ENCODE peak calls at places on chromosomes 5 and 9, in four cellular contexts. J, H, C and B are unnamed samples.
A peak's percentile ranks its signal among the peaks of the same experiment; 100 is the strongest.

GRCh38 chr9:83596899-83597504 is 25.9 kb upstream of the IDNK start:
- DNase-seq in J (peak; percentile 63), H (peak; percentile 21), C (no peak), B (no peak)

GRCh38 chr9:14415947-14416346 is 102.0 kb upstream of the NFIB start:
- DNase-seq in J (no peak), H (peak; percentile 44), C (no peak), B (no peak)

GRCh38 chr9:128702949-128703615 is 779 bp downstream of the PKN3 start:
- DNase-seq in J (peak; percentile 56), H (peak; percentile 21), C (no peak), B (no peak)

GRCh38 chr5:179368806-179369529 is 23.7 kb upstream of the ADAMTS2 start:
- DNase-seq in J (peak; percentile 15), H (no peak), C (no peak), B (no peak)

GRCh38 chr9:23581936-23582335 is 244.1 kb downstream of the ELAVL2 start:
- DNase-seq in J (no peak), H (peak; percentile 11), C (no peak), B (no peak)

GRCh38 chr9:124032247-124032646 is 20.7 kb downstream of the LHX2 start:
- DNase-seq in J (no peak), H (no peak), C (no peak), B (no peak)

GRCh38 chr9:7368410-7369292 is 430.9 kb downstream of the DMAC1 start:
- DNase-seq in J (no peak), H (peak; percentile 55), C (no peak), B (peak; percentile 21)

GRCh38 chr5:128199104-128199503 is 115.5 kb downstream of the SLC12A2 start:
- DNase-seq in J (no peak), H (no peak), C (no peak), B (no peak)

GRCh38 chr9:21653091-21653490 is 149.3 kb upstream of the MTAP start:
- DNase-seq in J (no peak), H (no peak), C (no peak), B (no peak)

GRCh38 chr5:140882591-140882899 is 621 bp downstream of the PCDHA13 start:
- DNase-seq in J (no peak), H (no peak), C (no peak), B (no peak)

GRCh38 chr9:135340726-135341475 is 138.7 kb upstream of the PPP1R26 start:
- DNase-seq in J (peak; percentile 13), H (no peak), C (no peak), B (no peak)

GRCh38 chr5:148206620-148207019 is 3.8 kb downstream of the SPINK6 start:
- DNase-seq in J (no peak), H (no peak), C (no peak), B (no peak)

GRCh38 chr5:73605223-73606087 is 20.5 kb upstream of the ARHGEF28 start:
- DNase-seq in J (no peak), H (no peak), C (no peak), B (no peak)

GRCh38 chr9:80842976-80843506 is 846.3 kb downstream of the TLE1 start:
- DNase-seq in J (no peak), H (no peak), C (no peak), B (no peak)

GRCh38 chr9:126650830-126651341 is 37.2 kb downstream of the LMX1B start:
- DNase-seq in J (no peak), H (no peak), C (no peak), B (no peak)

GRCh38 chr9:108953983-108954574 is 19.9 kb downstream of the ABITRAM start:
- DNase-seq in J (no peak), H (peak; percentile 54), C (no peak), B (no peak)

GRCh38 chr5:13601152-13601551 is 343.3 kb downstream of the DNAH5 start:
- DNase-seq in J (no peak), H (peak; percentile 71), C (no peak), B (peak; percentile 27)

GRCh38 chr9:134391319-134392231 is 65.3 kb downstream of the RXRA start:
- DNase-seq in J (peak; percentile 67), H (no peak), C (no peak), B (no peak)

GRCh38 chr5:40277161-40277906 is 402.4 kb upstream of the PTGER4 start:
- DNase-seq in J (no peak), H (no peak), C (no peak), B (no peak)